ENCODE peak calls at places on chromosomes 5 and 9, in ten cellular contexts. One of them, this sample, is unnamed.

GRCh38 chr5:8842906-8843590 is 702.8 kb downstream of the SEMA5A start:
- DNase-seq in left ventricle myocardium inferior: no peak
- DNase-seq in heart right ventricle: no peak
- DNase-seq in A549: no peak
- DNase-seq in cardiac muscle cell: no peak
- DNase-seq in uterus: no peak
- DNase-seq in spleen: no peak
- DNase-seq in brain microvascular endothelial cell: peak
- DNase-seq in OCI-LY7: no peak
- DNase-seq in kidney: no peak
- DNase-seq in this sample: no peak

GRCh38 chr5:109485030-109485429 is 75.3 kb upstream of the PJA2 start:
- DNase-seq in OCI-LY7: no peak
- DNase-seq in A549: no peak
- DNase-seq in left ventricle myocardium inferior: peak
- DNase-seq in heart right ventricle: peak
- DNase-seq in spleen: no peak
- DNase-seq in kidney: peak
- DNase-seq in brain microvascular endothelial cell: peak
- DNase-seq in uterus: peak
- DNase-seq in cardiac muscle cell: peak
- DNase-seq in this sample: no peak

GRCh38 chr5:57335092-57335491 is 147.5 kb downstream of the ACTBL2 start:
- DNase-seq in OCI-LY7: no peak
- DNase-seq in heart right ventricle: no peak
- DNase-seq in A549: peak
- DNase-seq in spleen: no peak
- DNase-seq in kidney: no peak
- DNase-seq in uterus: no peak
- DNase-seq in cardiac muscle cell: no peak
- DNase-seq in brain microvascular endothelial cell: peak
- DNase-seq in left ventricle myocardium inferior: no peak
- DNase-seq in this sample: no peak

GRCh38 chr9:81411961-81412360 is 277.4 kb downstream of the TLE1 start:
- DNase-seq in kidney: no peak
- DNase-seq in uterus: no peak
- DNase-seq in brain microvascular endothelial cell: no peak
- DNase-seq in heart right ventricle: no peak
- DNase-seq in left ventricle myocardium inferior: no peak
- DNase-seq in OCI-LY7: no peak
- DNase-seq in cardiac muscle cell: no peak
- DNase-seq in A549: no peak
- DNase-seq in spleen: no peak
- DNase-seq in this sample: no peak

GRCh38 chr5:54663876-54664275 is 146.3 kb downstream of the SNX18 start:
- DNase-seq in A549: no peak
- DNase-seq in cardiac muscle cell: no peak
- DNase-seq in kidney: no peak
- DNase-seq in OCI-LY7: no peak
- DNase-seq in left ventricle myocardium inferior: peak
- DNase-seq in heart right ventricle: no peak
- DNase-seq in uterus: peak
- DNase-seq in spleen: no peak
- DNase-seq in brain microvascular endothelial cell: peak
- DNase-seq in this sample: no peak

GRCh38 chr9:114017741-114018715 is 60.1 kb downstream of the AMBP start:
- DNase-seq in A549: no peak
- DNase-seq in kidney: peak
- DNase-seq in uterus: peak
- DNase-seq in cardiac muscle cell: no peak
- DNase-seq in OCI-LY7: no peak
- DNase-seq in spleen: peak
- DNase-seq in left ventricle myocardium inferior: no peak
- DNase-seq in brain microvascular endothelial cell: no peak
- DNase-seq in heart right ventricle: peak
- DNase-seq in this sample: peak

GRCh38 chr9:127968717-127969383 is 11.9 kb downstream of the EEIG1 start:
- DNase-seq in A549: peak
- DNase-seq in left ventricle myocardium inferior: peak
- DNase-seq in heart right ventricle: peak
- DNase-seq in brain microvascular endothelial cell: peak
- DNase-seq in kidney: peak
- DNase-seq in cardiac muscle cell: no peak
- DNase-seq in OCI-LY7: no peak
- DNase-seq in spleen: no peak
- DNase-seq in uterus: peak
- DNase-seq in this sample: no peak

GRCh38 chr9:72022846-72023245 is 37.6 kb downstream of the C9orf57 start:
- DNase-seq in left ventricle myocardium inferior: no peak
- DNase-seq in spleen: no peak
- DNase-seq in A549: no peak
- DNase-seq in OCI-LY7: no peak
- DNase-seq in kidney: no peak
- DNase-seq in brain microvascular endothelial cell: peak
- DNase-seq in heart right ventricle: no peak
- DNase-seq in uterus: no peak
- DNase-seq in cardiac muscle cell: no peak
- DNase-seq in this sample: no peak

GRCh38 chr5:55994502-55994997 is at the start of gene IL6ST:
- DNase-seq in A549: peak
- DNase-seq in heart right ventricle: peak
- DNase-seq in spleen: no peak
- DNase-seq in brain microvascular endothelial cell: peak
- DNase-seq in left ventricle myocardium inferior: no peak
- DNase-seq in uterus: no peak
- DNase-seq in kidney: no peak
- DNase-seq in OCI-LY7: no peak
- DNase-seq in cardiac muscle cell: peak
- DNase-seq in this sample: peak

GRCh38 chr5:55989860-55990259 is 4.9 kb downstream of the IL6ST start:
- DNase-seq in cardiac muscle cell: no peak
- DNase-seq in A549: no peak
- DNase-seq in OCI-LY7: no peak
- DNase-seq in spleen: no peak
- DNase-seq in kidney: no peak
- DNase-seq in left ventricle myocardium inferior: no peak
- DNase-seq in heart right ventricle: no peak
- DNase-seq in brain microvascular endothelial cell: no peak
- DNase-seq in uterus: no peak
- DNase-seq in this sample: no peak

GRCh38 chr5:55993013-55993412 is 1.8 kb downstream of the IL6ST start:
- DNase-seq in brain microvascular endothelial cell: no peak
- DNase-seq in spleen: no peak
- DNase-seq in left ventricle myocardium inferior: no peak
- DNase-seq in A549: no peak
- DNase-seq in kidney: no peak
- DNase-seq in OCI-LY7: no peak
- DNase-seq in uterus: peak
- DNase-seq in heart right ventricle: no peak
- DNase-seq in cardiac muscle cell: peak
- DNase-seq in this sample: no peak

GRCh38 chr5:55993628-55994501 is 898 bp downstream of the IL6ST start:
- DNase-seq in spleen: no peak
- DNase-seq in heart right ventricle: no peak
- DNase-seq in OCI-LY7: peak
- DNase-seq in brain microvascular endothelial cell: no peak
- DNase-seq in left ventricle myocardium inferior: no peak
- DNase-seq in uterus: no peak
- DNase-seq in kidney: no peak
- DNase-seq in A549: no peak
- DNase-seq in cardiac muscle cell: no peak
- DNase-seq in this sample: no peak

DNA sequence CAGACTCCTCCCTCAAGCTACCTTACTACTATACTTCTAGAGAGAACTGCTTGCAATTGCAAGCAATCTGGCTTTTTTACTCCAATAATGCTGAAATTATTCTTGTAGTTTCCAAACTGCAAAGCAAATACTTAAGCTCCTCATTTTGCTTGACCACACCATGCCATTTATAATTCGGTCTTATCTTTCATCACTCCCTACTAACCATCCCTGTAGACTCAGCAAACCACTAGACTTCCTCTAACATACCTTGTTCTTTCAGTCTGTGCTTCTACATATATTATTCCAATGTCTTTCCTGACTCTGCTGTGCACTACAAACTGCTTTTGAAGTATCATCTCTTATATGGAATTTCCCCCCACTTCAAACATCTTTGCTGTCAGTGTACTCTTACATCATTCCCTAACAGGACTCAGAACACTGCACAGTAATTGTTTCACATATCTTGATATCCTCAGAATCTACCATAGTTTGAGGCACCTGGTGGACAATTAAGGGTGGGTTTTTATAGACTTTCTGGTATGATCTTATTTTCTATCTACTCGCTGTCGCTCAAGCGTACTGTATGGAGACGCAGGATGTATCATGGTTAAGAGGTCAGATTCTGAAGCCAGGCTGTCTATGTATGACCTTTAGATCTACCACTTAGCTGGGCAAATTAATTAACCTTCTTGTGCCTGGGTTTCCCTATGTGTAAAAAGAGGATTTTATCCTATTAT is 2.8 kb downstream of the IL6ST start:
- DNase-seq in OCI-LY7: no peak
- DNase-seq in A549: no peak
- DNase-seq in uterus: no peak
- DNase-seq in left ventricle myocardium inferior: no peak
- DNase-seq in kidney: no peak
- DNase-seq in heart right ventricle: no peak
- DNase-seq in brain microvascular endothelial cell: no peak
- DNase-seq in cardiac muscle cell: no peak
- DNase-seq in spleen: no peak
- DNase-seq in this sample: no peak
- H3K4me3 ChIP-seq in OCI-LY7: no peak
- H3K4me3 ChIP-seq in A549: peak
- H3K4me3 ChIP-seq in uterus: peak
- H3K4me3 ChIP-seq in left ventricle myocardium inferior: peak
- H3K4me3 ChIP-seq in kidney: peak
- H3K4me3 ChIP-seq in heart right ventricle: peak
- H3K4me3 ChIP-seq in brain microvascular endothelial cell: peak
- H3K4me3 ChIP-seq in cardiac muscle cell: peak
- H3K4me3 ChIP-seq in spleen: peak
- H3K4me3 ChIP-seq in this sample: peak

DNA sequence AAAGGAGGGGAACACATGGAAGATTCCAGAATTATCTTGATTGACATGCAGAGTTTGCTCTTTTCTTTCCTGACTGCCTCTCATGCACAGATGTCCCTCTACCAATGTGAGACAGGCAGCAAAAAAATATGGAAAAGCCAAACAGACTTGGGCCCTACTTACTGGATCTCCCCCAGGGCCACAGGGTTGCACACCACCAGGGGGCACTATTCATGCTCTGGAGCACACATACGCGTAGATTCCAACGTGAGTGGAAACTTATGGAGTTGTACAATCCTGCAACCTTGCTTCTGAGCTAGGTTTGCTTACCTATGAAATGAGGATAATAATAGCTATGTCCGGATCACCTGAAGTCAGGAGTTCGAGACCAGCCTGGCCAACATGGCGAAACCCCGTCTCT is 319.5 kb downstream of the ARHGEF28 start:
- DNase-seq in heart right ventricle: no peak
- DNase-seq in uterus: no peak
- DNase-seq in brain microvascular endothelial cell: no peak
- DNase-seq in OCI-LY7: no peak
- DNase-seq in left ventricle myocardium inferior: no peak
- DNase-seq in spleen: no peak
- DNase-seq in A549: no peak
- DNase-seq in cardiac muscle cell: no peak
- DNase-seq in kidney: no peak
- DNase-seq in this sample: no peak
- TF ChIP-seq CTCF in heart right ventricle: no peak
- TF ChIP-seq CTCF in uterus: no peak
- TF ChIP-seq CTCF in brain microvascular endothelial cell: peak
- TF ChIP-seq CTCF in OCI-LY7: peak
- TF ChIP-seq CTCF in left ventricle myocardium inferior: peak
- TF ChIP-seq CTCF in spleen: no peak
- TF ChIP-seq CTCF in A549: peak
- TF ChIP-seq CTCF in cardiac muscle cell: no peak
- TF ChIP-seq CTCF in kidney: no peak
- TF ChIP-seq CTCF in this sample: no peak

GRCh38 chr5:95759005-95759404 is 27.9 kb downstream of the RHOBTB3 start:
- DNase-seq in uterus: no peak
- DNase-seq in A549: no peak
- DNase-seq in cardiac muscle cell: no peak
- DNase-seq in kidney: peak
- DNase-seq in OCI-LY7: no peak
- DNase-seq in spleen: no peak
- DNase-seq in heart right ventricle: no peak
- DNase-seq in left ventricle myocardium inferior: no peak
- DNase-seq in brain microvascular endothelial cell: no peak
- DNase-seq in this sample: no peak

GRCh38 chr5:95761771-95762680 is 30.9 kb downstream of the RHOBTB3 start:
- DNase-seq in spleen: no peak
- DNase-seq in cardiac muscle cell: no peak
- DNase-seq in kidney: no peak
- DNase-seq in A549: no peak
- DNase-seq in left ventricle myocardium inferior: no peak
- DNase-seq in OCI-LY7: peak
- DNase-seq in brain microvascular endothelial cell: peak
- DNase-seq in uterus: no peak
- DNase-seq in heart right ventricle: no peak
- DNase-seq in this sample: no peak

GRCh38 chr5:95762681-95763041 is 31.5 kb downstream of the RHOBTB3 start:
- DNase-seq in spleen: no peak
- DNase-seq in brain microvascular endothelial cell: no peak
- DNase-seq in cardiac muscle cell: no peak
- DNase-seq in A549: no peak
- DNase-seq in uterus: no peak
- DNase-seq in kidney: no peak
- DNase-seq in heart right ventricle: no peak
- DNase-seq in OCI-LY7: no peak
- DNase-seq in left ventricle myocardium inferior: no peak
- DNase-seq in this sample: no peak

GRCh38 chr5:95759634-95760033 is 28.5 kb downstream of the RHOBTB3 start:
- DNase-seq in A549: no peak
- DNase-seq in kidney: no peak
- DNase-seq in brain microvascular endothelial cell: peak
- DNase-seq in heart right ventricle: no peak
- DNase-seq in OCI-LY7: no peak
- DNase-seq in cardiac muscle cell: no peak
- DNase-seq in uterus: no peak
- DNase-seq in spleen: no peak
- DNase-seq in left ventricle myocardium inferior: no peak
- DNase-seq in this sample: no peak

GRCh38 chr5:95760291-95761191 is 29.4 kb downstream of the RHOBTB3 start:
- DNase-seq in kidney: no peak
- DNase-seq in brain microvascular endothelial cell: peak
- DNase-seq in A549: no peak
- DNase-seq in OCI-LY7: peak
- DNase-seq in left ventricle myocardium inferior: no peak
- DNase-seq in heart right ventricle: no peak
- DNase-seq in spleen: no peak
- DNase-seq in uterus: no peak
- DNase-seq in cardiac muscle cell: no peak
- DNase-seq in this sample: no peak
- H3K27ac ChIP-seq in kidney: peak
- H3K27ac ChIP-seq in brain microvascular endothelial cell: peak
- H3K27ac ChIP-seq in A549: peak
- H3K27ac ChIP-seq in OCI-LY7: peak
- H3K27ac ChIP-seq in left ventricle myocardium inferior: peak
- H3K27ac ChIP-seq in heart right ventricle: peak
- H3K27ac ChIP-seq in spleen: peak
- H3K27ac ChIP-seq in uterus: peak
- H3K27ac ChIP-seq in cardiac muscle cell: peak
- H3K27ac ChIP-seq in this sample: peak

GRCh38 chr5:96829336-96829735 is 21.6 kb upstream of the ERAP1 start:
- DNase-seq in heart right ventricle: no peak
- DNase-seq in uterus: no peak
- DNase-seq in spleen: no peak
- DNase-seq in OCI-LY7: no peak
- DNase-seq in A549: no peak
- DNase-seq in brain microvascular endothelial cell: no peak
- DNase-seq in cardiac muscle cell: no peak
- DNase-seq in kidney: no peak
- DNase-seq in left ventricle myocardium inferior: no peak
- DNase-seq in this sample: no peak

GRCh38 chr5:96823900-96824351 is 16.2 kb upstream of the ERAP1 start:
- DNase-seq in kidney: no peak
- DNase-seq in heart right ventricle: no peak
- DNase-seq in cardiac muscle cell: no peak
- DNase-seq in A549: peak
- DNase-seq in OCI-LY7: no peak
- DNase-seq in uterus: no peak
- DNase-seq in left ventricle myocardium inferior: no peak
- DNase-seq in brain microvascular endothelial cell: peak
- DNase-seq in spleen: no peak
- DNase-seq in this sample: no peak

GRCh38 chr5:96825243-96825642 is 17.5 kb upstream of the ERAP1 start:
- DNase-seq in brain microvascular endothelial cell: no peak
- DNase-seq in kidney: no peak
- DNase-seq in OCI-LY7: no peak
- DNase-seq in spleen: no peak
- DNase-seq in cardiac muscle cell: no peak
- DNase-seq in left ventricle myocardium inferior: no peak
- DNase-seq in uterus: no peak
- DNase-seq in A549: no peak
- DNase-seq in heart right ventricle: no peak
- DNase-seq in this sample: no peak

GRCh38 chr5:96823060-96823459 is 15.3 kb upstream of the ERAP1 start:
- DNase-seq in OCI-LY7: peak
- DNase-seq in brain microvascular endothelial cell: no peak
- DNase-seq in heart right ventricle: no peak
- DNase-seq in kidney: no peak
- DNase-seq in left ventricle myocardium inferior: no peak
- DNase-seq in spleen: no peak
- DNase-seq in A549: no peak
- DNase-seq in cardiac muscle cell: no peak
- DNase-seq in uterus: no peak
- DNase-seq in this sample: no peak

DNA sequence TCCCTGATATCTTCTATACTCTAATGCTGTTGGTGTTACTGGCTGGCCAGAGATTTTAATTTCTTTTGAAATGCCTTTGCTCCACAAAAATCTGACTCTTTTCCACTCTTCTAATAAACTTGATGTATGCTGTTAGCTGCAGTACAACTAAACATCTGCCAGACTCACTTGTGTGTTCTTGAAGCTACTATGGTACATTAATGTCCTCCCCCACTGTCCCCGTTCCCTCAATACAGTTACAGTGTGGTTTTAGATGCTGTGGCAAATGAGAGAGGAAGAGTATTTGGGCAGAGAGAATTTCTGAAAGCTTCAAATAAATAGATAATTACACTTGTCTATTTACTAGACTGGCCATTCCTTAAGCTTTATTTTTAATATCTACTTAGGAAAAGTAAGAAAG is 18.3 kb upstream of the ERAP1 start:
- DNase-seq in kidney: no peak
- DNase-seq in OCI-LY7: no peak
- DNase-seq in brain microvascular endothelial cell: no peak
- DNase-seq in spleen: no peak
- DNase-seq in heart right ventricle: no peak
- DNase-seq in uterus: no peak
- DNase-seq in cardiac muscle cell: no peak
- DNase-seq in A549: no peak
- DNase-seq in left ventricle myocardium inferior: no peak
- DNase-seq in this sample: no peak
- H3K4me3 ChIP-seq in kidney: no peak
- H3K4me3 ChIP-seq in OCI-LY7: no peak
- H3K4me3 ChIP-seq in brain microvascular endothelial cell: no peak
- H3K4me3 ChIP-seq in spleen: no peak
- H3K4me3 ChIP-seq in heart right ventricle: no peak
- H3K4me3 ChIP-seq in uterus: no peak
- H3K4me3 ChIP-seq in cardiac muscle cell: no peak
- H3K4me3 ChIP-seq in A549: no peak
- H3K4me3 ChIP-seq in left ventricle myocardium inferior: no peak
- H3K4me3 ChIP-seq in this sample: no peak